ENCODE peak calls at places on chromosomes 2 and 18, in five cellular contexts. Y is CD8-positive, alpha-beta T cell; O is CD4-positive, CD25-positive, alpha-beta regulatory T cell; V is aorta; R is heart left ventricle. C is an unnamed sample. For H3K9me3, the result is how much of the 10 kb centered on the place peaks cover.

GRCh38 chr18:5625076-5625475 is 81.3 kb upstream of the EPB41L3 start:
- DNase-seq in Y (no peak), O (no peak), V (no peak), R (no peak), C (no peak)

GRCh38 chr18:8610442-8610801 is 1.2 kb downstream of the RAB12 start:
- DNase-seq in Y (no peak), O (peak), V (peak), R (no peak), C (no peak)

GRCh38 chr2:201966691-201967388 is 66.8 kb upstream of the FZD7 start:
- DNase-seq in Y (no peak), O (no peak), V (no peak), R (no peak), C (no peak)

GRCh38 chr18:24014062-24014985 is at the start of gene TTC39C:
- DNase-seq in Y (peak), O (peak), V (peak), R (peak), C (peak)

GRCh38 chr2:207423886-207424285 is 105.9 kb upstream of the CREB1 start:
- DNase-seq in Y (no peak), O (no peak), V (no peak), R (no peak), C (no peak)

GRCh38 chr18:616380-616995 is 19.7 kb downstream of the CLUL1 start:
- DNase-seq in Y (no peak), O (peak), V (no peak), R (no peak), C (no peak)

GRCh38 chr2:197838589-197838988 is 34.2 kb downstream of the PLCL1 start:
- DNase-seq in Y (no peak), O (no peak), V (no peak), R (no peak), C (no peak)

GRCh38 chr2:46970334-46971288 is 55.0 kb upstream of the MCFD2 start:
- DNase-seq in Y (no peak), O (no peak), V (peak), R (peak), C (no peak)

GRCh38 chr2:144520718-144521487 is 984 bp upstream of the ZEB2 start:
- DNase-seq in Y (no peak), O (no peak), V (no peak), R (no peak), C (no peak)

GRCh38 chr2:227772197-227772661 is 26.5 kb downstream of the SCYGR8 start:
- DNase-seq in Y (no peak), O (no peak), V (no peak), R (no peak), C (no peak)

GRCh38 chr18:23200751-23201150 is 65.5 kb downstream of the CABLES1 start:
- DNase-seq in Y (no peak), O (no peak), V (no peak), R (no peak), C (no peak)

GRCh38 chr2:118047273-118047898 is 33.5 kb upstream of the CCDC93 start:
- DNase-seq in Y (no peak), O (no peak), V (no peak), R (no peak), C (no peak)

GRCh38 chr2:20223345-20224190 is 1.4 kb downstream of the SDC1 start:
- DNase-seq in Y (no peak), O (no peak), V (no peak), R (no peak), C (no peak)

GRCh38 chr2:99776521-99777265 is 286.9 kb upstream of the REV1 start:
- DNase-seq in Y (no peak), O (no peak), V (no peak), R (no peak), C (no peak)

DNA sequence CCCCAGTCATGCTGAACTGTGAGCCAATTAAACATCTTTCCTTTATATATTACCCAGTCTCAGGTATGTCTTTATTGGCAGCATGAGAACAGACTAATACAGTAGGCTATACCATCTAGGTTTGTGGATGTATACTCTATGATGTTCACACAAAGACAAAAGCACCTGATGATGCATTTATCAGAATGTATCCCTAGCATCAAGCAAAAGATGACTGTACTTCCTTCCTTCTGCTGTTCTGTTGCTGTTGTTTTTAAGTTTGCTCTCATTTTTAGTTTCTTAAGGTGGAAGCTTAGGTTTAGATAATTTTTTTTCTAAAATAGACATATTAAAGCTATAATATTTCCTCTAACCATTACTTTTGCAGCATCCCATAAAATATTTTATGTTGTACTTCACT is 12.4 kb downstream of the ZSCAN30 start:
- DNase-seq in Y (no peak), O (no peak), V (no peak), R (no peak), C (no peak)
- H3K9me3 ChIP-seq in Y (under half), O (under half), V (under half), R (under half), C (under half)

DNA sequence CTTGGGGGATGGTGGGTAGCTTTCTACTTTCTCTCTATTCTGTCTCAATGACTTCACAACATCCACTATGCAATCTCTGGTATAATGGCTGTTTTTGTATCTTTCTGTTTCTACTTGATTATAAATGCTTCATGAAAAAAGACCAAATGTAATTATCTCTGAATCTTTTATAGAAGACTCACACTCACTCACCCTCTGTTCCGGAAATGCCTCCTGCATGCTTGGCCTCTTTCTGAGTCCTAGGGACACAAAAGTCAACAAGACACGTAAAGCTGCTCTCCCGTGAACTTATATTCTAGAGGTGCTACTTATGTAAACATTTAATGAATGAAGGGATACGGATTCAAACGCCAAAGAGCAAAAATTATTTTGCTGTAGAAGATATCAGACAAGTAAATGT is 502.2 kb upstream of the SOX11 start:
- DNase-seq in Y (no peak), O (no peak), V (no peak), R (no peak), C (no peak)
- H3K9me3 ChIP-seq in Y (under half), O (under half), V (under half), R (under half), C (under half)

GRCh38 chr2:6845312-6845711 is 20.4 kb downstream of the CMPK2 start:
- DNase-seq in Y (no peak), O (no peak), V (no peak), R (no peak), C (no peak)
- H3K9me3 ChIP-seq in Y (under half), O (under half), V (under half), R (half or more), C (under half)

DNA sequence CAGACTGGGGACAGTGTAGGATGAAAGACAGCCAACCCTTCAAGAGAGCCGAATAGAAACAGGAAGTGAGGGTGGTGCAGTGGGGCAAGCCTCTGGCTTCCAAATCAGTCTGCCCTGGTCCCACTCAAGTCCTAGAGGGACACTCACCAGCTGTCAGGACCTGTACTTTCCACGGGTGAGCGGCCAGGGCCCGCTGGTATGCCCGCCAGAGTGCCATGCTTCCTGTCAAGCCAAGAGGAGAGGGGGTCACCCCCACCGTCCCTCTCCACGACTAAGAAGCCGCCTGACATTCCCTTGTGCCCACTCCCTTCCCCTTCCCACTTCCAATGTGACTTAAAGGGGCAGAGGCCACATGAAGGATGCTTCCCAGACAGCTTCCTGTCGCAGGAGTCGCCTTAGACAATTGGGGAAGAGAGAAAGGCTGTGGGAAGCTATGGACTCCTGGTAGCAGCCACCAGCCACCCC is 564 bp downstream of the MPV17 start:
- DNase-seq in Y (no peak), O (no peak), V (peak), R (peak), C (no peak)
- H3K9me3 ChIP-seq in Y (under half), O (under half), V (under half), R (under half), C (under half)

GRCh38 chr2:172545408-172546075 is 10.3 kb upstream of the PDK1 start:
- DNase-seq in Y (no peak), O (no peak), V (no peak), R (no peak), C (no peak)

GRCh38 chr2:172535119-172535518 is 20.8 kb upstream of the PDK1 start:
- DNase-seq in Y (no peak), O (no peak), V (no peak), R (no peak), C (no peak)

GRCh38 chr2:172539767-172540166 is 16.1 kb upstream of the PDK1 start:
- DNase-seq in Y (no peak), O (no peak), V (no peak), R (no peak), C (no peak)

DNA sequence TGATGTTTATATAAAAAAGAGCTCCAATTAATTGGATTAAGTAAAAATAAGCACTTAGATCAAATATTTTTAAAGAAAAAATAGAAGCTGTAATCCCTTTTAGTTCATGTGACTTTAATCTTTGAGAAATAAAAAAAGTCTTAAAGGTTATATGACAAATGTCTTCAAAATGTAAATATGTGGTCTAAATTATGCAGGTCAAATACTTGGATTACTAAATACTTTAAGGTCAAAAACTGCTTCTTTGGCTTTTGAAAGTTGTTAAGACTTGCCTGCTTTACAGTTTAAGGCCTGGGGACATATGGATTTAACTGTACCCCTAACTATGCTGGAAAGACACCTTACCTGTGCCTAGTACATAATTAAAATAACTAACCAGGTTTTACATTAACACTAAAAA is 15.5 kb upstream of the PDK1 start:
- DNase-seq in Y (no peak), O (no peak), V (no peak), R (no peak), C (no peak)
- H3K9me3 ChIP-seq in Y (under half), O (under half), V (under half), R (under half), C (under half)

GRCh38 chr18:64403784-64404498 is 255.1 kb upstream of the LINC00305 start:
- DNase-seq in Y (no peak), O (no peak), V (no peak), R (no peak), C (no peak)

GRCh38 chr18:64398320-64398719 is 249.4 kb upstream of the LINC00305 start:
- DNase-seq in Y (no peak), O (no peak), V (no peak), R (no peak), C (no peak)
- H3K9me3 ChIP-seq in Y (under half), O (under half), V (under half), R (under half), C (under half)

DNA sequence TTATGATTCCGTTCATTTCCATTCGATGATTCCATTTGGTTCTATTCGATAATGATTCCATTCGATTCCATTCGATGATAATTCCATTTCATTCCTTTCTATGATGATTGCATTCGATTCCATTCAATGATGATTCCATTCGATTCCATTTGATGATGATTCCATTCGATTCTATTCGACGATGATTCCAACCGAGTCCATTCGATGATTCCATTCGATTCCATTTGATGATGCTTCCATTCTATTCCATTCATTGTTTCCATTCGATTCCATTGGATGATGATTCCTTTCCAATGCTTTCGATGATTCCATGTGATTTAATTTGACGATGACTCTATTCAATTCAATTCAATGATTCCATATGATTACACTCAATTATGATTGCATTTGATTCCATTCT is 1093.5 kb downstream of the RPIA start:
- DNase-seq in Y (no peak), O (no peak), V (no peak), R (no peak), C (no peak)
- H3K9me3 ChIP-seq in Y (under half), O (half or more), V (under half), R (half or more), C (under half)

GRCh38 chr2:178994264-178994663 is 55.7 kb downstream of the CCDC141 start:
- DNase-seq in Y (no peak), O (no peak), V (no peak), R (no peak), C (no peak)
- H3K9me3 ChIP-seq in Y (under half), O (under half), V (under half), R (under half), C (under half)